ENCODE peak calls at places on chromosomes 6 and 20, in six cellular contexts. W is activated T-cell treated with anti-CD3 and anti-CD28 coated beads for 24 hours, U is cardiac muscle cell, X is kidney glomerular epithelial cell, H is EL, B is RPMI7951. J is an unnamed sample.

GRCh38 chr6:5068153-5068751 is 16.9 kb upstream of the PPP1R3G start:
- DNase-seq in W (no peak), U (no peak), X (no peak), H (no peak), B (no peak), J (no peak)

GRCh38 chr6:3337521-3338350 is 79.0 kb downstream of the PSMG4 start:
- DNase-seq in W (no peak), U (no peak), X (peak; percentile 10), H (peak; percentile 37), B (peak; percentile 61), J (peak; percentile 56)

GRCh38 chr6:154980273-154981070 is 14.6 kb upstream of the TIAM2 start:
- DNase-seq in W (no peak), U (no peak), X (no peak), H (no peak), B (no peak), J (no peak)

GRCh38 chr6:139964737-139965136 is 590.3 kb upstream of the CITED2 start:
- DNase-seq in W (no peak), U (no peak), X (no peak), H (no peak), B (no peak), J (no peak)

GRCh38 chr6:70574643-70575042 is 7.9 kb downstream of the SDHAF4 start:
- DNase-seq in W (no peak), U (no peak), X (no peak), H (no peak), B (no peak), J (no peak)

GRCh38 chr20:58927490-58928061 is 53.5 kb upstream of the NELFCD start:
- DNase-seq in W (no peak), U (no peak), X (no peak), H (no peak), B (no peak), J (no peak)

GRCh38 chr6:67629268-67629667 is 1005.8 kb upstream of the ADGRB3 start:
- DNase-seq in W (no peak), U (no peak), X (no peak), H (no peak), B (no peak), J (peak; percentile 26)

GRCh38 chr6:155943635-155944034 is 488.0 kb upstream of the NOX3 start:
- DNase-seq in W (no peak), U (no peak), X (peak; percentile 21), H (peak; percentile 52), B (peak; percentile 3), J (no peak)

GRCh38 chr20:62020935-62021701 is 44.6 kb downstream of the TAF4 start:
- DNase-seq in W (no peak), U (no peak), X (no peak), H (no peak), B (no peak), J (no peak)

GRCh38 chr6:142913511-142914047 is 31.4 kb downstream of the HIVEP2 start:
- DNase-seq in W (peak; percentile 60), U (no peak), X (no peak), H (no peak), B (no peak), J (no peak)

J was measured in MCF 10A.